ENCODE peak calls at places on chromosomes 12 and 14, in five cellular contexts. One of them, this sample, is unnamed.

GRCh38 chr12:131896080-131896810 is 1.8 kb downstream of the ULK1 start:
- DNase-seq in anterior cingulate cortex: peak
- DNase-seq in HCT116: peak
- DNase-seq in CD8-positive, alpha-beta memory T cell: peak
- DNase-seq in breast epithelium: peak
- DNase-seq in this sample: peak

GRCh38 chr14:100108042-100108825 is 43.0 kb downstream of the EVL start:
- DNase-seq in HCT116: peak
- DNase-seq in anterior cingulate cortex: peak
- DNase-seq in CD8-positive, alpha-beta memory T cell: peak
- DNase-seq in breast epithelium: peak
- DNase-seq in this sample: peak

GRCh38 chr14:55281316-55281839 is 10.2 kb downstream of the FBXO34 start:
- DNase-seq in anterior cingulate cortex: no peak
- DNase-seq in CD8-positive, alpha-beta memory T cell: no peak
- DNase-seq in breast epithelium: no peak
- DNase-seq in HCT116: no peak
- DNase-seq in this sample: no peak

GRCh38 chr14:63480599-63480998 is 62.6 kb downstream of the PPP2R5E start:
- DNase-seq in breast epithelium: no peak
- DNase-seq in HCT116: no peak
- DNase-seq in CD8-positive, alpha-beta memory T cell: no peak
- DNase-seq in anterior cingulate cortex: no peak
- DNase-seq in this sample: no peak

GRCh38 chr14:55585854-55586253 is 5.8 kb downstream of the KTN1 start:
- DNase-seq in anterior cingulate cortex: no peak
- DNase-seq in CD8-positive, alpha-beta memory T cell: no peak
- DNase-seq in HCT116: no peak
- DNase-seq in breast epithelium: no peak
- DNase-seq in this sample: no peak

GRCh38 chr14:24887623-24888304 is 162.2 kb downstream of the STXBP6 start:
- DNase-seq in HCT116: no peak
- DNase-seq in CD8-positive, alpha-beta memory T cell: no peak
- DNase-seq in breast epithelium: no peak
- DNase-seq in anterior cingulate cortex: no peak
- DNase-seq in this sample: no peak

GRCh38 chr12:72179841-72180240 is 92.3 kb upstream of the TRHDE start:
- DNase-seq in CD8-positive, alpha-beta memory T cell: no peak
- DNase-seq in anterior cingulate cortex: no peak
- DNase-seq in HCT116: no peak
- DNase-seq in breast epithelium: no peak
- DNase-seq in this sample: no peak

GRCh38 chr14:31323419-31323818 is 96.9 kb downstream of the HEATR5A start:
- DNase-seq in HCT116: no peak
- DNase-seq in anterior cingulate cortex: no peak
- DNase-seq in breast epithelium: no peak
- DNase-seq in CD8-positive, alpha-beta memory T cell: no peak
- DNase-seq in this sample: no peak

GRCh38 chr14:68729556-68729955 is 63.3 kb downstream of the ZFP36L1 start:
- DNase-seq in breast epithelium: no peak
- DNase-seq in HCT116: no peak
- DNase-seq in anterior cingulate cortex: no peak
- DNase-seq in CD8-positive, alpha-beta memory T cell: no peak
- DNase-seq in this sample: no peak

GRCh38 chr12:78157199-78157598 is 326.5 kb downstream of the NAV3 start:
- DNase-seq in CD8-positive, alpha-beta memory T cell: no peak
- DNase-seq in HCT116: no peak
- DNase-seq in breast epithelium: no peak
- DNase-seq in anterior cingulate cortex: no peak
- DNase-seq in this sample: no peak

GRCh38 chr14:37595809-37596595 is 573 bp downstream of the TTC6 start:
- DNase-seq in anterior cingulate cortex: no peak
- DNase-seq in CD8-positive, alpha-beta memory T cell: peak
- DNase-seq in breast epithelium: peak
- DNase-seq in HCT116: peak
- DNase-seq in this sample: no peak

GRCh38 chr12:68971404-68971803 is 38.4 kb upstream of the CPM start:
- DNase-seq in breast epithelium: no peak
- DNase-seq in anterior cingulate cortex: no peak
- DNase-seq in CD8-positive, alpha-beta memory T cell: no peak
- DNase-seq in HCT116: no peak
- DNase-seq in this sample: no peak

GRCh38 chr12:46471404-46471803 is 98.8 kb upstream of the SLC38A2 start:
- DNase-seq in HCT116: no peak
- DNase-seq in CD8-positive, alpha-beta memory T cell: no peak
- DNase-seq in anterior cingulate cortex: no peak
- DNase-seq in breast epithelium: no peak
- DNase-seq in this sample: no peak

GRCh38 chr12:128752386-128752785 is 71.4 kb downstream of the SLC15A4 start:
- DNase-seq in CD8-positive, alpha-beta memory T cell: no peak
- DNase-seq in HCT116: no peak
- DNase-seq in breast epithelium: no peak
- DNase-seq in anterior cingulate cortex: no peak
- DNase-seq in this sample: no peak

GRCh38 chr14:99190696-99191662 is 81.0 kb downstream of the BCL11B start:
- DNase-seq in breast epithelium: no peak
- DNase-seq in anterior cingulate cortex: no peak
- DNase-seq in CD8-positive, alpha-beta memory T cell: peak
- DNase-seq in HCT116: no peak
- DNase-seq in this sample: no peak

GRCh38 chr12:43255642-43256041 is 296.4 kb downstream of the ADAMTS20 start:
- DNase-seq in breast epithelium: no peak
- DNase-seq in HCT116: no peak
- DNase-seq in CD8-positive, alpha-beta memory T cell: no peak
- DNase-seq in anterior cingulate cortex: no peak
- DNase-seq in this sample: no peak

GRCh38 chr12:74538491-74539258 is 1.0 kb downstream of the ATXN7L3B start:
- DNase-seq in HCT116: no peak
- DNase-seq in anterior cingulate cortex: no peak
- DNase-seq in CD8-positive, alpha-beta memory T cell: peak
- DNase-seq in breast epithelium: no peak
- DNase-seq in this sample: no peak

GRCh38 chr12:8916154-8916553 is 1.8 kb downstream of the PHC1 start:
- DNase-seq in CD8-positive, alpha-beta memory T cell: no peak
- DNase-seq in anterior cingulate cortex: no peak
- DNase-seq in HCT116: no peak
- DNase-seq in breast epithelium: no peak
- DNase-seq in this sample: no peak

GRCh38 chr12:19138551-19139344 is 9.2 kb downstream of the PLEKHA5 start:
- DNase-seq in anterior cingulate cortex: no peak
- DNase-seq in CD8-positive, alpha-beta memory T cell: no peak
- DNase-seq in HCT116: no peak
- DNase-seq in breast epithelium: no peak
- DNase-seq in this sample: no peak

GRCh38 chr12:14810953-14811483 is 3.0 kb downstream of the SMCO3 start:
- DNase-seq in anterior cingulate cortex: no peak
- DNase-seq in breast epithelium: no peak
- DNase-seq in CD8-positive, alpha-beta memory T cell: no peak
- DNase-seq in HCT116: no peak
- DNase-seq in this sample: no peak

GRCh38 chr12:94795520-94795919 is 145.2 kb upstream of the TMCC3 start:
- DNase-seq in CD8-positive, alpha-beta memory T cell: no peak
- DNase-seq in anterior cingulate cortex: no peak
- DNase-seq in breast epithelium: no peak
- DNase-seq in HCT116: peak
- DNase-seq in this sample: no peak

GRCh38 chr12:14238224-14238792 is 127.2 kb upstream of the ATF7IP start:
- DNase-seq in anterior cingulate cortex: no peak
- DNase-seq in breast epithelium: no peak
- DNase-seq in CD8-positive, alpha-beta memory T cell: peak
- DNase-seq in HCT116: no peak
- DNase-seq in this sample: peak

GRCh38 chr14:68008491-68008890 is 188.9 kb downstream of the RAD51B start:
- DNase-seq in HCT116: no peak
- DNase-seq in breast epithelium: no peak
- DNase-seq in CD8-positive, alpha-beta memory T cell: no peak
- DNase-seq in anterior cingulate cortex: no peak
- DNase-seq in this sample: no peak

GRCh38 chr12:123813349-123813748 is 51.2 kb downstream of the DNAH10 start:
- DNase-seq in HCT116: no peak
- DNase-seq in anterior cingulate cortex: no peak
- DNase-seq in CD8-positive, alpha-beta memory T cell: no peak
- DNase-seq in breast epithelium: no peak
- DNase-seq in this sample: no peak

GRCh38 chr12:76757694-76758093 is 6.2 kb upstream of the ZDHHC17 start:
- DNase-seq in HCT116: no peak
- DNase-seq in anterior cingulate cortex: no peak
- DNase-seq in breast epithelium: no peak
- DNase-seq in CD8-positive, alpha-beta memory T cell: no peak
- DNase-seq in this sample: no peak

GRCh38 chr14:27553820-27554219 is 956.0 kb upstream of the NOVA1 start:
- DNase-seq in CD8-positive, alpha-beta memory T cell: no peak
- DNase-seq in breast epithelium: no peak
- DNase-seq in HCT116: no peak
- DNase-seq in anterior cingulate cortex: no peak
- DNase-seq in this sample: no peak

GRCh38 chr12:5429741-5430557 is 2.0 kb upstream of the NTF3 start:
- DNase-seq in breast epithelium: no peak
- DNase-seq in anterior cingulate cortex: no peak
- DNase-seq in CD8-positive, alpha-beta memory T cell: no peak
- DNase-seq in HCT116: no peak
- DNase-seq in this sample: no peak

GRCh38 chr12:109878247-109878625 is 2.1 kb downstream of the GLTP start:
- DNase-seq in CD8-positive, alpha-beta memory T cell: no peak
- DNase-seq in breast epithelium: no peak
- DNase-seq in HCT116: no peak
- DNase-seq in anterior cingulate cortex: peak
- DNase-seq in this sample: peak

GRCh38 chr12:90173499-90174197 is 465.0 kb upstream of the ATP2B1 start:
- DNase-seq in anterior cingulate cortex: no peak
- DNase-seq in breast epithelium: no peak
- DNase-seq in HCT116: no peak
- DNase-seq in CD8-positive, alpha-beta memory T cell: no peak
- DNase-seq in this sample: no peak

GRCh38 chr12:79155703-79156102 is 291.1 kb downstream of the SYT1 start:
- DNase-seq in CD8-positive, alpha-beta memory T cell: no peak
- DNase-seq in breast epithelium: no peak
- DNase-seq in anterior cingulate cortex: no peak
- DNase-seq in HCT116: no peak
- DNase-seq in this sample: no peak

GRCh38 chr14:77045570-77045890 is 17.0 kb upstream of the IRF2BPL start:
- DNase-seq in breast epithelium: no peak
- DNase-seq in anterior cingulate cortex: no peak
- DNase-seq in HCT116: no peak
- DNase-seq in CD8-positive, alpha-beta memory T cell: no peak
- DNase-seq in this sample: no peak

GRCh38 chr12:101570022-101570421 is 24.7 kb upstream of the MYBPC1 start:
- DNase-seq in CD8-positive, alpha-beta memory T cell: no peak
- DNase-seq in anterior cingulate cortex: no peak
- DNase-seq in HCT116: no peak
- DNase-seq in breast epithelium: no peak
- DNase-seq in this sample: no peak

GRCh38 chr14:105201928-105202513 is 20.9 kb upstream of the NUDT14 start:
- DNase-seq in anterior cingulate cortex: no peak
- DNase-seq in CD8-positive, alpha-beta memory T cell: no peak
- DNase-seq in HCT116: no peak
- DNase-seq in breast epithelium: no peak
- DNase-seq in this sample: no peak

This sample was measured in hippocampal formation.